ENCODE peak calls at places on chromosomes 13 and 19, in four cellular contexts. U is fibroblast of lung, G is kidney epithelial cell, E is tibial nerve. J is an unnamed sample.

GRCh38 chr19:19354932-19355331 is 34.3 kb downstream of the MAU2 start:
- DNase-seq in U (no peak), G (no peak), E (no peak), J (no peak)

GRCh38 chr13:45860240-45860639 is 8.7 kb upstream of the SIAH3 start:
- DNase-seq in G (no peak), U (no peak), E (no peak), J (no peak)

GRCh38 chr19:40133491-40133890 is 42.7 kb upstream of the ZNF780A start:
- DNase-seq in E (no peak), G (no peak), U (no peak), J (no peak)

GRCh38 chr19:5048727-5049553 is 80.0 kb downstream of the KDM4B start:
- DNase-seq in G (no peak), E (no peak), U (peak), J (no peak)

GRCh38 chr13:41764558-41764957 is 196.4 kb downstream of the VWA8 start:
- DNase-seq in E (no peak), G (no peak), U (no peak), J (no peak)

GRCh38 chr13:113526466-113527220 is 36.1 kb upstream of the DCUN1D2 start:
- DNase-seq in E (no peak), G (no peak), U (no peak), J (no peak)

GRCh38 chr13:35850569-35850968 is 280.6 kb downstream of the DCLK1 start:
- DNase-seq in G (no peak), U (no peak), E (no peak), J (no peak)

GRCh38 chr19:31461814-31462539 is 112.7 kb upstream of the TSHZ3 start:
- DNase-seq in G (no peak), U (peak), E (no peak), J (no peak)

GRCh38 chr13:34750078-34750703 is 191.9 kb upstream of the NBEA start:
- DNase-seq in E (no peak), U (peak), G (no peak), J (no peak)

GRCh38 chr13:99379856-99380255 is 72.7 kb upstream of the GPR183 start:
- DNase-seq in U (no peak), G (no peak), E (no peak), J (no peak)

GRCh38 chr13:24275041-24275440 is 34.3 kb upstream of the C1QTNF9 start:
- DNase-seq in U (no peak), G (no peak), E (no peak), J (no peak)

GRCh38 chr19:2186071-2186846 is 22.5 kb downstream of the DOT1L start:
- DNase-seq in G (no peak), E (peak), U (peak), J (peak)

GRCh38 chr19:18809149-18809978 is 18.3 kb upstream of the COMP start:
- DNase-seq in E (peak), U (peak), G (no peak), J (peak)

GRCh38 chr13:65585346-65585745 is 1644.8 kb downstream of the PCDH9 start:
- DNase-seq in G (no peak), E (no peak), U (no peak), J (no peak)

GRCh38 chr19:16057062-16057461 is 19.2 kb upstream of the TPM4 start:
- DNase-seq in E (no peak), U (no peak), G (no peak), J (no peak)

GRCh38 chr19:2039959-2040646 is 10.9 kb downstream of the MKNK2 start:
- DNase-seq in E (no peak), U (no peak), G (no peak), J (no peak)

GRCh38 chr13:27170521-27171243 is 929 bp downstream of the USP12 start:
- DNase-seq in E (peak), U (no peak), G (no peak), J (no peak)

GRCh38 chr13:26663801-26664200 is 96.8 kb downstream of the GPR12 start:
- DNase-seq in E (no peak), G (no peak), U (no peak), J (no peak)

GRCh38 chr19:40217921-40218890 is at the start of gene TTC9B:
- DNase-seq in G (no peak), U (no peak), E (no peak), J (no peak)

GRCh38 chr19:14762111-14762510 is 16.2 kb downstream of the ADGRE2 start:
- DNase-seq in E (no peak), G (no peak), U (no peak), J (no peak)
- H3K4me3 ChIP-seq in E (no peak), G (no peak), U (no peak), J (no peak)

GRCh38 chr19:49058592-49058991 is 1.0 kb upstream of the CGB7 start:
- DNase-seq in G (no peak), U (peak), E (no peak), J (no peak)
- H3K4me3 ChIP-seq in G (no peak), U (no peak), E (no peak), J (no peak)

DNA sequence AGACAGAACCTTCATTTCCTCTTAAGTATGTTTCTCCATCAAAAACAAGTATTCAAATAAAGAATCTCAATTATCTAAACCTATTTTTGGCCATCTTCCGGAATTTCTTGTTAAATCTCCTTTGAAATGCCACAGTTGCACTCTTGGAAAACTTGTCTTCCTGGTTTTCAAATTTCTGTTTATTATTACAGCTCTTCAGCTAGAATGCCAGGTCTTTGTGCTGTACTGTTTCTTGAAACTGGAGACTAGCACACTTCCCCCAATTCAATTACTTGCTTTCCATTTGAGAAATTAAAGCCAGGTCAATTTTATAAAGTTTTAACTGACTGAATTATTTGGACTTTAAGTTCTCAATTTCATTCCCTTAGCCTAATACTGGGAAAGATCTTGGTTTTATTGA is 10.2 kb downstream of the KCNRG start:
- DNase-seq in G (no peak), U (peak), E (no peak), J (no peak)
- H3K4me3 ChIP-seq in G (no peak), U (no peak), E (no peak), J (no peak)

GRCh38 chr13:85386424-85386823 is 412.8 kb downstream of the SLITRK6 start:
- DNase-seq in E (no peak), U (peak), G (peak), J (no peak)
- H3K4me3 ChIP-seq in E (no peak), U (no peak), G (no peak), J (no peak)

DNA sequence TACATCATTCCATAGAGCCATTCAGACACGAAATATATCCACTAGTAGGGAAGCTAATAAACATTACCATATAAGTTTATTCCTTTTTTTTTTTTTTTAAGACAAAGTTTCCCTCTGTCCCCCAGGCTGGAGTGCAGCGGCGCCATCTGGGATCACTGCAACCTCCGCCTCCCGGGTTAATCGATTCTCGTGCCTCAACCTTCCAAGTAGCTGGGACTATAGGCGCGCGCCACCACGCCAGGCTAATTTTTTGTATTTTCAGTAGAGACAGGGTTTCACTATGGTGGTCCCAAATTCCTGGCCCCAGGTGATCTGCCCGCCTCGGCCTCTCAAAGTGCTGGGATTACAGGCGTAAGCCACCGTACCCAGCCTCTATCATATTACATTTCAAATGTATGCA is 612 bp upstream of the ZNF154 start:
- DNase-seq in E (no peak), U (no peak), G (no peak), J (no peak)
- H3K4me3 ChIP-seq in E (no peak), U (peak), G (no peak), J (no peak)

GRCh38 chr19:45477713-45478453 is 10.1 kb downstream of the FOSB start:
- DNase-seq in G (no peak), E (no peak), U (no peak), J (no peak)

GRCh38 chr19:45476349-45476717 is 8.5 kb downstream of the FOSB start:
- DNase-seq in G (no peak), E (no peak), U (no peak), J (no peak)

GRCh38 chr19:45475537-45476348 is 7.9 kb downstream of the FOSB start:
- DNase-seq in G (no peak), U (no peak), E (no peak), J (no peak)

GRCh38 chr19:45478454-45479238 is 10.8 kb downstream of the FOSB start:
- DNase-seq in U (peak), G (no peak), E (peak), J (no peak)

GRCh38 chr19:45477216-45477615 is 9.4 kb downstream of the FOSB start:
- DNase-seq in G (no peak), U (no peak), E (no peak), J (no peak)
- H3K4me3 ChIP-seq in G (no peak), U (no peak), E (no peak), J (no peak)

GRCh38 chr13:43448605-43449004 is 338.2 kb downstream of the ENOX1 start:
- DNase-seq in E (no peak), G (no peak), U (peak), J (no peak)
- H3K4me3 ChIP-seq in E (no peak), G (no peak), U (no peak), J (no peak)

DNA sequence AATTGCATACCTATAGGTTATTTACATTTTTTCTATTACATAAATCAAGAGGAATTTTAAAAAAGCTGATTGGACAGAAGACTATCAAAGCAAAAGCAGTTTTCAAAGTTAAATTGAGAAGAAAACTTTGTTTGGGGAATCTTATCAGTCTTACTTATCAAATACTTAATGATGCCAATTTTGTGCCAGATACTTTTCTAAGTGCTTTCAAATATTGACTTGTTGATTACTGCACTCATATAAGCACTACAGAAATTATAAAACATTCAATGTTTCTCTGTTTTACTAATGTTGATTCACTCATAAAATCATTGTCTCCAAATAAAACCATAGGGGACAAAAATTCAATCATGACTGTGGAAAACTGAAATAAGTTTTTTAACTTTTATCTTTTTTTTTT is 36.2 kb downstream of the PCDH9 start:
- DNase-seq in E (no peak), G (no peak), U (no peak), J (no peak)
- H3K4me3 ChIP-seq in E (no peak), G (no peak), U (no peak), J (no peak)

GRCh38 chr19:42129399-42130253 is 2.6 kb downstream of the POU2F2 start:
- DNase-seq in U (peak), G (no peak), E (peak), J (no peak)

GRCh38 chr19:42132851-42133528 is 744 bp upstream of the POU2F2 start:
- DNase-seq in G (no peak), E (peak), U (no peak), J (no peak)

GRCh38 chr19:42131149-42132029 is 857 bp downstream of the POU2F2 start:
- DNase-seq in E (no peak), G (no peak), U (no peak), J (no peak)

GRCh38 chr19:42130254-42130573 is 2.0 kb downstream of the POU2F2 start:
- DNase-seq in G (no peak), E (no peak), U (no peak), J (no peak)

DNA sequence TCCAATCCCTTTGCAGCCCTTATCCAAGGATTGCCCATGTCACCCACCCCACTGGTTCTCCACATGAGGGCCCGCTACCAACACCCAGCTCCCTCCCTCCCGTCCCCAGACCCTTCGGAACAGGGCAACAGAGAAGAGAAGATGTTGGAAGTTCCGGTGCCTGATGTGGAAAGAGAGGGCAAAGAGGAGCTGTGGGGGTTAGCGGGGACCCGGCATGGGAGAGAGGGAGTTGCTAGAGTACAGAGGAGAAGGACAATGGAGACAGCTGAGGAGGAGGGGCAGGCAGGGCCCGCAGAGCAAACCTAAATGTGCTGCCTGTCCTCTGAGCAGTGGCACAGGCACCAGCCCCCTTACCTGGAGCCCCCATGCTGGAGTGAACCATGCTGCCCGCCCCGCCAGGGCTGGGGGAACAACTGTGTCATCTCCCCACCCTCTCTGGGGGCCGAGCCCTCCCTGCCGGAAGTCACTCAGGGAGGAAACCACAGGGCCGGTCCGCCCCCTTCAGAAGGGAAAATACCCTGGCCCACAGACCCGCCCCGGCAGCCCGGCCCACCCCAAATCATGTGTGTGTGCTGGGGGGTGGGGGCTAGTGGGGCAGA is at the start of gene POU2F2:
- DNase-seq in E (peak), G (no peak), U (no peak), J (no peak)
- H3K4me3 ChIP-seq in E (no peak), G (peak), U (peak), J (peak)